ENCODE peak calls at places on chromosomes 13 and 19, in eight cellular contexts. E, Q, Z, P, D, N, B and G are unnamed samples.

GRCh38 chr19:33638167-33639033 is 16.6 kb downstream of the CHST8 start:
- DNase-seq in P (no peak), E (no peak), B (no peak), Q (no peak), N (no peak), Z (peak; percentile 50), D (no peak), G (no peak)

GRCh38 chr13:101875717-101876393 is 423.4 kb downstream of the ITGBL1 start:
- DNase-seq in E (no peak), Z (no peak), B (peak; percentile 88), P (peak; percentile 68), Q (no peak), N (no peak), D (peak; percentile 0), G (no peak)

GRCh38 chr13:82947121-82948077 is 934.9 kb downstream of the SLITRK1 start:
- DNase-seq in D (no peak), N (no peak), Z (no peak), Q (no peak), E (no peak), P (peak; percentile 2), B (peak; percentile 5), G (no peak)

GRCh38 chr13:92566767-92567166 is 659.8 kb upstream of the GPC6 start:
- DNase-seq in Z (no peak), P (no peak), E (no peak), Q (no peak), N (no peak), D (no peak), B (no peak), G (no peak)

GRCh38 chr13:101751488-101751887 is 299.0 kb downstream of the ITGBL1 start:
- DNase-seq in P (peak; percentile 90), N (no peak), D (peak; percentile 58), Q (no peak), E (no peak), Z (no peak), B (peak; percentile 60), G (no peak)

GRCh38 chr13:104641309-104641708 is 1575.1 kb upstream of the SLC10A2 start:
- DNase-seq in B (peak; percentile 18), Q (no peak), Z (no peak), N (no peak), P (peak; percentile 15), E (peak; percentile 70), D (no peak), G (no peak)

GRCh38 chr19:3950871-3951861 is 18.3 kb downstream of the NMRK2 start:
- DNase-seq in P (no peak), Q (no peak), N (peak; percentile 44), Z (no peak), E (no peak), B (no peak), D (no peak), G (no peak)

GRCh38 chr13:49240017-49240416 is 7.7 kb upstream of the CDADC1 start:
- DNase-seq in E (peak; percentile 38), Z (no peak), N (no peak), P (peak; percentile 66), B (peak; percentile 23), D (peak; percentile 45), Q (no peak), G (no peak)

GRCh38 chr13:97242755-97243497 is 20.8 kb downstream of the MBNL2 start:
- DNase-seq in Q (no peak), B (no peak), N (no peak), P (no peak), Z (no peak), E (no peak), D (no peak), G (no peak)

GRCh38 chr19:18469245-18470107 is 31.5 kb upstream of the ISYNA1 start:
- DNase-seq in E (peak; percentile 77), P (peak; percentile 75), B (no peak), D (peak; percentile 77), Z (peak; percentile 85), Q (peak; percentile 65), N (no peak), G (peak; percentile 78)

GRCh38 chr13:51292000-51292550 is 47.4 kb upstream of the SERPINE3 start:
- DNase-seq in B (peak; percentile 78), N (no peak), D (peak; percentile 85), Z (no peak), Q (no peak), P (peak; percentile 60), E (no peak), G (no peak)

GRCh38 chr13:21871302-21871862 is 200.5 kb downstream of the FGF9 start:
- DNase-seq in D (no peak), Z (no peak), P (no peak), B (no peak), E (no peak), Q (no peak), N (no peak), G (no peak)

GRCh38 chr19:30073152-30074000 is 131.3 kb downstream of the URI1 start:
- DNase-seq in Q (no peak), B (no peak), P (no peak), E (no peak), Z (no peak), D (no peak), N (no peak), G (no peak)

GRCh38 chr19:44890366-44891015 is 563 bp upstream of the TOMM40 start:
- DNase-seq in B (peak; percentile 99), P (peak; percentile 100), D (peak; percentile 100), N (peak; percentile 100), E (no peak), Q (peak; percentile 99), Z (peak; percentile 100), G (peak; percentile 100)

GRCh38 chr13:110617326-110618072 is 2.2 kb downstream of the NAXD start:
- DNase-seq in D (peak; percentile 82), E (peak; percentile 75), B (peak; percentile 77), N (no peak), Q (no peak), Z (no peak), P (peak; percentile 91), G (no peak)

DNA sequence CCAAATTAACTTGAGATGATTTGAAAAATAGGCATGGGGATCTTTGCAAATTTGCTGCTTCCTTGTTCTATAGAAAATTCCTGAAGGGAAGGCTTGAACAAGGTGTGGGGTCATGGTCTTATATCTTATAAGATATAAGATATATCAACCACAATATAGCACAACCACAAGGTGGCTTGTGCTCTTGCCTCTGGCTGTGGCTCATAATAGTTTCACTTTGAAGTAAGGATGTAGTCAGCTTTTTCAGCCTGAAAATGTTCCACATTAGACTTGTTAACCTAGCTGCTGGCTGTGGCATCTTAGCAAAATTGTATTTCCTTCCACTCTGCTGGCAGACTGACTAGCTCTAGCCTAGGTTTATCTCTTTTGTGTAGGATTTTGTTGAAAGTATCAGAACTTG is 169.7 kb downstream of the KLF5 start:
- DNase-seq in P (peak; percentile 12), D (peak; percentile 10), Q (no peak), B (no peak), E (no peak), N (no peak), Z (no peak), G (no peak)
- TF ChIP-seq CTCF in P (peak; percentile 5), D (peak; percentile 10), Q (no peak), B (no peak), E (no peak), N (no peak), Z (no peak), G (no peak)

GRCh38 chr13:35718084-35718483 is 241.6 kb upstream of the MAB21L1 start:
- DNase-seq in B (no peak), E (no peak), P (no peak), D (no peak), N (no peak), Z (no peak), Q (no peak), G (no peak)
- TF ChIP-seq CTCF in B (no peak), E (no peak), P (no peak), D (no peak), N (no peak), Z (no peak), Q (no peak), G (no peak)

GRCh38 chr19:36377541-36378178 is 1.3 kb downstream of the ZFP14 start:
- DNase-seq in N (no peak), Q (no peak), Z (no peak), P (no peak), B (no peak), D (no peak), E (no peak), G (no peak)

GRCh38 chr19:36379510-36379819 is 464 bp upstream of the ZFP14 start:
- DNase-seq in N (no peak), E (no peak), B (no peak), D (no peak), P (no peak), Z (no peak), Q (no peak), G (no peak)

GRCh38 chr19:36373638-36374156 is 5.3 kb downstream of the ZFP14 start:
- DNase-seq in Z (no peak), N (no peak), Q (no peak), B (no peak), E (no peak), D (no peak), P (no peak), G (no peak)

GRCh38 chr19:36378625-36379509 is at the start of gene ZFP14:
- DNase-seq in Q (peak; percentile 99), Z (peak; percentile 95), D (peak; percentile 93), P (peak; percentile 92), N (peak; percentile 90), B (peak; percentile 87), E (peak; percentile 96), G (peak; percentile 80)
- TF ChIP-seq CTCF in Q (peak; percentile 55), Z (peak; percentile 38), D (peak; percentile 50), P (peak; percentile 29), N (peak; percentile 10), B (peak; percentile 14), E (peak; percentile 16), G (no peak)

GRCh38 chr19:31676271-31677004 is 327.2 kb upstream of the TSHZ3 start:
- DNase-seq in P (peak; percentile 1), B (peak; percentile 25), N (no peak), Q (no peak), E (peak; percentile 51), D (peak; percentile 16), Z (peak; percentile 58), G (no peak)
- TF ChIP-seq CTCF in P (peak; percentile 22), B (no peak), N (no peak), Q (no peak), E (peak; percentile 49), D (peak; percentile 14), Z (peak; percentile 71), G (peak; percentile 31)

DNA sequence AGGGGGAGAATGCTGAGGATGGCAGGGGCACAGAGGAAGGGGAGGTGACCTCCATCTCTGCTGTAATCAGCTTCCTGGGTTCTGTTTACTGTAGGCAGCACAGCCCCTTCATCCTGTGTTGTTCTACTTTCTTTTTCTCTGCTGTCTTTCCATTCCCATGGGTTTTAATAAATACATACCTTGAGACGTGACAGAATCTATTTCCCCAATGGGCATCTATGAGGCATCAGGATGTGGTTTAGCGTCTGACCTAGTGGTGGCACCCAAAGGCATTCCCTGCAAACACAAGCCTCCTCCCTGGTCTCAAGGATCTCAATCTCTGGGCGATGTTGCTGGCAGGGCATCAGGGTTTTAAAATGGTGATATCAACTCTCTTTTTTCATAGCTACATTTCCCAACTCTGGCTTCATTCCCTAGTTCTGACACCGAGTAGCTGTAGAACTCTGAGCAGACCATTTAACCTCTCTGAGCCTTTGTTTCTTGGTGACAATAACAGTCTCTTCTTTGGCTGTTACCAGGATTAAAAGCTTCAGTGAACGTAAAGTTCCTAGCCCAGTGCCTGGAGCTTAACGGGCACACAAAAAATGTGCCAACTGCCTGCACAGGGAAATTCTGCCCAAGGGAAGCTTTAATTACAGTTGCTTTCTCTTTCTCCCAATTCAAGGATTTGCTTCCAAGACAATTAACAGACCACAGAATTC is 60.9 kb downstream of the ALOX5AP start:
- DNase-seq in Q (no peak), D (peak; percentile 76), E (peak; percentile 57), Z (no peak), P (peak; percentile 69), B (peak; percentile 72), N (no peak), G (no peak)
- TF ChIP-seq CTCF in Q (no peak), D (no peak), E (no peak), Z (peak; percentile 21), P (no peak), B (no peak), N (no peak), G (no peak)